ENCODE peak calls at places on chromosome 17, in seven cellular contexts. C is A549, S is stomach, W is transverse colon, P is H1, J is ovary, V is GM12878. G is an unnamed sample.

GRCh38 chr17:38751144-38751802 is 1.3 kb upstream of the PSMB3 start:
- DNase-seq in C (no peak), W (no peak), V (no peak), P (no peak), S (no peak), J (no peak), G (no peak)

GRCh38 chr17:35155246-35155645 is 7.6 kb downstream of the UNC45B start:
- DNase-seq in W (no peak), J (no peak), P (no peak), S (no peak), C (no peak), V (no peak), G (peak; percentile 22)

GRCh38 chr17:34999456-34999855 is 19.1 kb downstream of the LIG3 start:
- DNase-seq in W (no peak), P (no peak), V (no peak), J (no peak), S (no peak), C (no peak), G (no peak)

GRCh38 chr17:59538195-59538909 is 27.1 kb upstream of the DHX40 start:
- DNase-seq in V (no peak), C (no peak), S (no peak), P (no peak), J (no peak), W (no peak), G (no peak)

GRCh38 chr17:60559995-60560859 is 34.2 kb upstream of the APPBP2 start:
- DNase-seq in P (no peak), V (no peak), S (peak; percentile 69), J (no peak), W (no peak), C (no peak), G (no peak)

GRCh38 chr17:39533891-39534290 is 72.6 kb downstream of the CDK12 start:
- DNase-seq in W (no peak), S (no peak), V (no peak), C (no peak), J (no peak), P (no peak), G (no peak)

GRCh38 chr17:40319651-40320550 is 10.9 kb downstream of the RARA start:
- DNase-seq in P (no peak), S (peak; percentile 59), C (no peak), J (no peak), W (peak; percentile 75), V (no peak), G (no peak)

GRCh38 chr17:50133769-50134099 is 3.8 kb upstream of the SAMD14 start:
- DNase-seq in C (no peak), S (no peak), J (peak; percentile 70), W (no peak), P (no peak), V (no peak), G (no peak)

GRCh38 chr17:74413491-74413890 is 18.4 kb upstream of the GPRC5C start:
- DNase-seq in S (no peak), V (no peak), W (no peak), C (no peak), P (no peak), J (no peak), G (no peak)

GRCh38 chr17:45172232-45172540 is 10.5 kb downstream of the HEXIM2 start:
- DNase-seq in S (no peak), W (no peak), V (no peak), J (no peak), P (no peak), C (no peak), G (no peak)

GRCh38 chr17:40515491-40516041 is 14.1 kb upstream of the TNS4 start:
- DNase-seq in S (no peak), C (no peak), W (no peak), J (peak; percentile 15), V (no peak), P (no peak), G (peak; percentile 24)

GRCh38 chr17:74643826-74644225 is 20.3 kb upstream of the CD300E start:
- DNase-seq in S (no peak), J (no peak), W (no peak), V (no peak), P (no peak), C (no peak), G (no peak)

DNA sequence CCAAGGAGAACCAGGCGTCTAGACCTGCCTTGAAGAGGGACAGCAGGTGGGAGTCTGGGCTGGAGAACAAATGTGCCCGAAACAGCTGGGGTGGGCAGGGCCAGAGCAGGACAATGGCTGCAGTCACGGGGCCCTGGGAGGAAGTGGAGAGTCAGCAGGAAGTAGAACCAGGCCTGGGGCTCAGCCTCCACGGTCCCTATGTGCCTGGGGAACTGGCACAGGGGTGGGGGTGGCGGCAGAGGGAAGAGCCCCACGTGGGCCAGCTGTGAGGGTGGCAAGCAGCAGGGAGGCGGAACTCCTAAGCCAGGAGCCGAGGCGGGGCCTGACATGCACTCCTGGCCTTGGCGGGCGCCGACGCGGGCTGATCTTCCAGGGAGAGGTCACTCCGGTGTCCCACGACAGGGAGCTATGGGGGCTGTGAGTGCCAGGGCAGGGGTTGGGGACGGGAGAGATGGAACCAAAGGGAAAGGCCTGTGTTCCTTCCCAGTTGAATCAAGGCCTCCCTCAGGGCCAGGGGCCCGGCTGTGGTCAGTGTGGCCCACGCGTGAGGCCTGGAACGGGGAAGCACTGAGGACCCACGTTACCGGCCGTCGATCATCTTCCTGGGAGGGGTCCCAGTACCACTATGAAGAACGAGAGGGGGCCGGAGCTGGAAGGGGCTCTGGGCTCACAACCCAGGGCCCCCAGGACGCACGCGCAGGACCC is 42.7 kb downstream of the TIMM22 start:
- DNase-seq in W (peak; percentile 53), C (no peak), J (no peak), S (peak; percentile 75), V (no peak), P (no peak), G (peak; percentile 87)
- TF ChIP-seq EP300 in W (no peak), C (no peak), J (no peak), S (no peak), V (no peak), P (no peak), G (no peak)

GRCh38 chr17:969767-970387 is 9.7 kb downstream of the NXN start:
- DNase-seq in V (no peak), C (no peak), S (no peak), W (no peak), J (no peak), P (no peak), G (peak; percentile 89)
- TF ChIP-seq EP300 in V (no peak), C (no peak), S (no peak), W (peak; percentile 24), J (no peak), P (no peak), G (peak; percentile 91)

GRCh38 chr17:76137351-76138233 is 3.5 kb downstream of the FOXJ1 start:
- DNase-seq in W (no peak), P (no peak), C (no peak), S (no peak), J (no peak), V (no peak), G (no peak)

GRCh38 chr17:76134911-76135809 is 5.9 kb downstream of the FOXJ1 start:
- DNase-seq in P (no peak), S (no peak), J (no peak), C (no peak), V (no peak), W (no peak), G (no peak)

GRCh38 chr17:76136276-76137025 is 4.6 kb downstream of the FOXJ1 start:
- DNase-seq in V (no peak), P (no peak), S (no peak), W (no peak), C (no peak), J (no peak), G (no peak)

GRCh38 chr17:76137026-76137350 is 4.1 kb downstream of the FOXJ1 start:
- DNase-seq in J (no peak), P (no peak), S (no peak), W (no peak), V (no peak), C (no peak), G (no peak)

GRCh38 chr17:76135810-76136188 is 5.2 kb downstream of the FOXJ1 start:
- DNase-seq in J (no peak), S (no peak), P (no peak), V (no peak), W (no peak), C (no peak), G (no peak)
- TF ChIP-seq EP300 in J (no peak), S (no peak), P (no peak), V (no peak), W (no peak), C (no peak), G (no peak)

GRCh38 chr17:31387438-31387837 is 4.0 kb upstream of the RAB11FIP4 start:
- DNase-seq in V (no peak), P (no peak), W (no peak), S (no peak), C (no peak), J (no peak), G (no peak)

GRCh38 chr17:31388351-31388750 is 3.1 kb upstream of the RAB11FIP4 start:
- DNase-seq in C (no peak), S (no peak), W (no peak), V (no peak), P (no peak), J (no peak), G (no peak)

GRCh38 chr17:31385428-31386285 is 5.8 kb upstream of the RAB11FIP4 start:
- DNase-seq in J (no peak), S (no peak), C (no peak), W (no peak), V (no peak), P (no peak), G (no peak)

GRCh38 chr17:31388770-31389672 is 2.5 kb upstream of the RAB11FIP4 start:
- DNase-seq in P (no peak), V (no peak), S (peak; percentile 26), J (no peak), W (no peak), C (peak; percentile 82), G (no peak)

GRCh38 chr17:31386542-31387075 is 4.9 kb upstream of the RAB11FIP4 start:
- DNase-seq in C (no peak), W (no peak), P (no peak), S (no peak), V (no peak), J (no peak), G (no peak)
- TF ChIP-seq EP300 in C (no peak), W (no peak), P (no peak), S (no peak), V (no peak), J (no peak), G (no peak)

GRCh38 chr17:6428207-6428965 is 6.5 kb downstream of the AIPL1 start:
- DNase-seq in J (no peak), S (no peak), P (no peak), W (no peak), C (no peak), V (no peak), G (no peak)

GRCh38 chr17:6430769-6431168 is 4.2 kb downstream of the AIPL1 start:
- DNase-seq in S (no peak), V (no peak), J (no peak), C (no peak), W (no peak), P (no peak), G (no peak)

GRCh38 chr17:6427284-6427781 is 7.6 kb downstream of the AIPL1 start:
- DNase-seq in W (no peak), P (no peak), V (peak; percentile 23), J (no peak), C (no peak), S (no peak), G (no peak)

GRCh38 chr17:6426356-6427101 is 8.4 kb downstream of the AIPL1 start:
- DNase-seq in V (no peak), C (no peak), J (no peak), S (no peak), W (no peak), P (no peak), G (no peak)

GRCh38 chr17:6429266-6429665 is 5.7 kb downstream of the AIPL1 start:
- DNase-seq in S (no peak), V (no peak), J (no peak), W (no peak), C (no peak), P (no peak), G (no peak)
- TF ChIP-seq EP300 in S (no peak), V (no peak), J (no peak), W (no peak), C (no peak), P (no peak), G (no peak)

G was measured in sigmoid colon.